ENCODE peak calls at places on chromosome 12, in four cellular contexts. W is WTC11, M is K562, I is GM12878. Z is an unnamed sample.

GRCh38 chr12:13222076-13222475 is 25.6 kb downstream of the EMP1 start:
- DNase-seq in W (no peak), M (no peak), I (no peak), Z (no peak)

GRCh38 chr12:80777587-80777986 is 60.9 kb downstream of the MYF5 start:
- DNase-seq in W (no peak), M (no peak), I (no peak), Z (peak; percentile 6)

GRCh38 chr12:92029902-92030586 is 115.6 kb downstream of the BTG1 start:
- DNase-seq in W (no peak), M (no peak), I (no peak), Z (no peak)

GRCh38 chr12:2118061-2118460 is 65.3 kb downstream of the CACNA1C start:
- DNase-seq in W (peak; percentile 30), M (peak; percentile 15), I (no peak), Z (no peak)

GRCh38 chr12:12807970-12808702 is 5.0 kb upstream of the DDX47 start:
- DNase-seq in W (no peak), M (no peak), I (peak; percentile 80), Z (no peak)

GRCh38 chr12:114168061-114168460 is 201.9 kb upstream of the RBM19 start:
- DNase-seq in W (no peak), M (no peak), I (no peak), Z (no peak)

GRCh38 chr12:53051058-53051880 is 1.4 kb downstream of the TNS2 start:
- DNase-seq in W (no peak), M (no peak), I (no peak), Z (peak; percentile 82)

GRCh38 chr12:42143401-42144173 is 1.1 kb downstream of the GXYLT1 start:
- DNase-seq in W (no peak), M (no peak), I (no peak), Z (no peak)

GRCh38 chr12:52215587-52216031 is 17.4 kb upstream of the KRT7 start:
- DNase-seq in W (no peak), M (peak; percentile 37), I (no peak), Z (peak; percentile 72)

GRCh38 chr12:75945581-75945980 is 86.0 kb downstream of the PHLDA1 start:
- DNase-seq in W (no peak), M (no peak), I (no peak), Z (no peak)

GRCh38 chr12:18583655-18584054 is 154.2 kb downstream of the PLCZ1 start:
- DNase-seq in W (no peak), M (no peak), I (no peak), Z (no peak)

GRCh38 chr12:82627799-82628198 is 58.9 kb upstream of the TMTC2 start:
- DNase-seq in W (no peak), M (no peak), I (no peak), Z (peak; percentile 21)

GRCh38 chr12:97404549-97404948 is 58.1 kb upstream of the RMST start:
- DNase-seq in W (peak; percentile 65), M (peak; percentile 17), I (peak; percentile 23), Z (peak; percentile 51)

GRCh38 chr12:95169368-95169767 is 47.9 kb downstream of the FGD6 start:
- DNase-seq in W (no peak), M (peak; percentile 32), I (no peak), Z (peak; percentile 80)

GRCh38 chr12:13175499-13175898 is 21.0 kb upstream of the EMP1 start:
- DNase-seq in W (no peak), M (no peak), I (no peak), Z (no peak)

GRCh38 chr12:48824112-48824511 is 5.8 kb downstream of the CACNB3 start:
- DNase-seq in W (peak; percentile 74), M (peak; percentile 80), I (no peak), Z (no peak)

GRCh38 chr12:59459966-59460365 is 135.9 kb upstream of the SLC16A7 start:
- DNase-seq in W (no peak), M (no peak), I (no peak), Z (no peak)

GRCh38 chr12:88207921-88208640 is 66.0 kb downstream of the TMTC3 start:
- DNase-seq in W (no peak), M (no peak), I (no peak), Z (no peak)
- TF ChIP-seq NR2C2 in W (no peak), M (no peak), I (no peak), Z (no peak)

GRCh38 chr12:118337194-118337838 is 35.4 kb downstream of the TAOK3 start:
- DNase-seq in W (no peak), M (no peak), I (no peak), Z (no peak)
- TF ChIP-seq NR2C2 in W (no peak), M (no peak), I (no peak), Z (no peak)

GRCh38 chr12:119859241-119859640 is 17.9 kb downstream of the CIT start:
- DNase-seq in W (no peak), M (no peak), I (no peak), Z (no peak)

DNA sequence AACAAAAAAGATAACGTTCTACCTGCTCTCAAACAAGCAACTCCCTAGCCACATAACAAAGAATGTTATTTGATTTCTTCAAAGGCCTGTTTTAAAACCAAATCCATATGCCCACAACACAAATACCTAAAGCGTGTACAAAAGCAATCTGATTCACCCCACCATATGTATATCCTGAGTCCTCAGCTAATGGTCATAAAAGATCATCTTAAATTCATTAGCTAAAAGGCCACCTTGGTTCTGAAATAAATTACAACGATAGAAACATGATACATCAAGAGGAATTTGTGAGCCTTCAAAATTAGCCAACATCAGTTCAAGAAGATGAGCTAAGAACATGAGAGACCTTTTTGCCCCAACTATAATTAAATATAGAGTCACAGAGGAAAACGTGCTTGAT is 20.1 kb downstream of the CIT start:
- DNase-seq in W (no peak), M (no peak), I (no peak), Z (no peak)
- TF ChIP-seq NR2C2 in W (no peak), M (no peak), I (no peak), Z (no peak)

DNA sequence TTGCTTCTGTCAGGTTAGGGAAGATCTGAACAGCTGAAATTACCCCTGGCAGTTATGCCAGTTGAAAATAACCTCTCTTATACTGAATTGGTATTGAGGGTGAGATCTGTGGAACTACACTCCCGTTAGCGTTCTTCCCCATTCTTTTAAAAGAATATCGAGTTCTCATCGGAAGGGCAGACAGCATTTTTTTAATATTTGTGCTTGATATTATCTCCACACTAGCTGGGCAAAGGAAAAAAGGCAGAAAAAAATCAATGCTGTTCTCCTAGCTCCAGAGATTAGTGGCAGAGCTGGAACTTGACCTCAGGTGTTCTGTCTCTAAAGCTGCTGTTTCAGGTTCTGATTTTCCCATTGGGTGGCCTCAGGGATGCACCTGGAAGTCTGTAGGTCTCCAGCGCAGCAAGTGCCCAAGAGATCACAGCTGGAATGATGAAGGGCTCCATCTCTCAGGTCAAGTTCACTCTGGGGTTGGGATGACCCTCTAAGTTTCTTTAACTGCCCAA is 67.5 kb downstream of the SLC38A1 start:
- DNase-seq in W (no peak), M (no peak), I (no peak), Z (no peak)
- TF ChIP-seq NR2C2 in W (no peak), M (no peak), I (no peak), Z (no peak)

GRCh38 chr12:29589271-29589670 is 91.8 kb upstream of the OVCH1 start:
- DNase-seq in W (no peak), M (no peak), I (no peak), Z (no peak)

GRCh38 chr12:29589852-29590251 is 92.4 kb upstream of the OVCH1 start:
- DNase-seq in W (no peak), M (no peak), I (no peak), Z (no peak)

GRCh38 chr12:29593001-29593400 is 95.5 kb upstream of the OVCH1 start:
- DNase-seq in W (no peak), M (no peak), I (no peak), Z (no peak)

GRCh38 chr12:29595071-29595755 is 97.7 kb upstream of the OVCH1 start:
- DNase-seq in W (no peak), M (no peak), I (no peak), Z (no peak)

DNA sequence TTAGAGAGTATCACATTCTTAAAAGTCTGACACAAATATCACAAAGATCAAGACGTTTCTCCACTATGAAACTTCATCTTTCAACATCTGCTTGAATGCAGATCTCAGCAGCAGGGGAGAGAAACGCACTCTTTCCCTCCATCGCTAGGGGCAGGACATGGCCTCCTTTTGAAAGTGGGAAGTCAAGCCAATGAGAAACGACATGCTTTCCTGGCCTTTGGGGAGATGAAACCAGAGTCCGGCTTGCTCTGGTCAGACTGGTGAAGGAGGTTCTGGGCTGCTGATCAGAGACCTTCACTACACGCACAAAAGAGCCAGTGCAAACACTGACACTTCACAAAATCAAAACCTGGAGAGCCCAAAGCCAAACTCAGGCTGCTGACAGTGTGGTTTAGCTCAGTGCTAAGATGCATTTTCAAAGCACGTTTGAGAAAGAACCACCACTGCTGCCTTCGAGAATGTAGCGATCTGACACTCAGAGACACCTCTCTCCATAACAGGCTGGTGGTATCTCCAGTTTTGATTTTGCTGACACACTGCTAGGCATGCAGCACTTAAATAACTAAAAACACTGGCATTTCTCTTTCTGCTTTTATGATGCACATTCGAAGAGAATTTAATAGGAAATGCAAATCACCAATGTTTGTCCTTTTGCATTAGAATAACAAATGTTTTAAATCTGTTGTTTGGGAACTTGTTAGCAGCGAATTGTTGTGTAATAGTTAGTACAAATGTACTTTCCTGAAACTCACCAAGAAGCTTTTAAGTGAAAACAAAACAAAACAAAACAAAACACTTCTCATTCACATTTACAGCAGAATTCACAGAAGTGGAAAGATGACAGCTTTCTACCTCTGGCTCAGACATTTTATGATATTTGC is 93.9 kb upstream of the OVCH1 start:
- DNase-seq in W (peak; percentile 50), M (no peak), I (no peak), Z (no peak)
- TF ChIP-seq NR2C2 in W (no peak), M (no peak), I (no peak), Z (no peak)

DNA sequence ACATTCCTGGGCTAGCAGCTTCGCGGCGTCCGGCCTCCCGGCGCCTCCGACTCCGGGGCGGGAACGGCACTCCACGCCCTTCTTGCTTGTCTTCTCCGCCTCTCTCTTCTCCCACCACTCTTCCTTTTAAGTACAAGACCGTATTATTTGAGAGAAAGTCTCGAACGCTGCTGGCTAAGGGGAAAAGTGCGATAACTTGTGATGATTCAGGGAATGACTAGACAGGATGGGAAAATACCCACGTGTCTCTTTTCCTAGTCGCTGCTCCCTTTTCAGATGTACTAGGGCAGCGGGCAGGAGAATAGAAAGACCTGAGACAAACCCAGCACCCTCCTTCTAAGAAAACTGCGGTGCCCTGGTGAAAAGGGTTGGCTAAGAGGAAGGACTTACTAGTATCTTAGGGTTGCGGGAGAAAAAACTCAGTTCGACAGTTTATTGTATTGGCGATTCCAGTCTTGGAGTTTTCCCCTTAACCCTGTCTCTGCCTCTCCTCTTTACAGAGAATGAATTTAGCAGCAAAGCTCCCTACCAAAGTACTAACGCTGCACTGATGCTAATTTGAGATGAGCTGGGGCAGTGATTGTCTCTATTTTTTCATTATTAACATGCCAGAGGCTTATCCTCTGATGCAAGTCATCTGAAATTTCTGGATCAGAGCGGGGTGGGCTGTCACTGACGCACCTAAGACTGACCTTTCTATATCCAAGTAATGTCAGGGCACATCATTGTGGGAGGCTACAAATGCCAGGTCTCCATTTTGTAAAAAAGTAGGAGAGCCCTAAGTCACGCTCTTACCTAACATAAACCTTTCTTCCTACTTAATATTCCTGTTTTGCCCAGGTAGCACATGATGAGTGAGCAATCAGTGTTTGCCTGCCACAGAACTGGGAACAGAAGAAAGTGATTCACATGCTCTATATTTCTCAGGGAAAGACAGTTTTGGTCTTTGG is 810 bp upstream of the PAWR start:
- DNase-seq in W (no peak), M (no peak), I (no peak), Z (peak; percentile 39)
- TF ChIP-seq NR2C2 in W (no peak), M (no peak), I (no peak), Z (no peak)

GRCh38 chr12:5171701-5172100 is 128.0 kb downstream of the KCNA5 start:
- DNase-seq in W (peak; percentile 38), M (peak; percentile 12), I (no peak), Z (peak; percentile 18)
- TF ChIP-seq NR2C2 in W (no peak), M (no peak), I (no peak), Z (no peak)

Z was measured in HepG2.